ENCODE peak calls at places on chromosome 11, in seven cellular contexts. A is breast epithelium; C is EL; L is WTC11; W is RCC 7860; D is activated CD4-positive, alpha-beta T cell treated with anti-CD3 and anti-CD28 coated beads, Interleukin-2, amount 50 U/mL, for 1 hour; F is MV-4-11. Q is an unnamed sample.

GRCh38 chr11:36122715-36123114 is 166.5 kb downstream of the COMMD9 start:
- DNase-seq in W (no peak), L (no peak), D (no peak), A (no peak), F (no peak), C (peak), Q (no peak)

GRCh38 chr11:57426754-57427691 is at the start of gene SLC43A3:
- DNase-seq in A (peak), W (peak), L (peak), C (peak), D (peak), F (peak), Q (peak)

GRCh38 chr11:115129771-115130306 is 374.4 kb downstream of the CADM1 start:
- DNase-seq in W (no peak), A (no peak), L (no peak), D (no peak), F (no peak), C (no peak), Q (no peak)

GRCh38 chr11:2376751-2377451 is at the start of gene CD81:
- DNase-seq in F (no peak), W (no peak), D (peak), L (peak), A (no peak), C (peak), Q (peak)

GRCh38 chr11:9506489-9507343 is 45.9 kb downstream of the ZNF143 start:
- DNase-seq in D (peak), W (peak), F (peak), C (peak), A (peak), L (peak), Q (peak)

GRCh38 chr11:73662445-73663157 is 16.2 kb downstream of the PLEKHB1 start:
- DNase-seq in F (no peak), L (no peak), D (no peak), W (no peak), A (no peak), C (no peak), Q (no peak)

GRCh38 chr11:89235121-89235520 is 57.4 kb downstream of the TYR start:
- DNase-seq in W (no peak), F (no peak), D (no peak), C (no peak), L (no peak), A (no peak), Q (no peak)

GRCh38 chr11:69297926-69298777 is 4.2 kb downstream of the MYEOV start:
- DNase-seq in W (peak), L (no peak), A (peak), C (peak), F (peak), D (peak), Q (peak)

GRCh38 chr11:77074626-77075221 is 8.0 kb downstream of the CAPN5 start:
- DNase-seq in W (no peak), C (no peak), D (no peak), L (no peak), A (peak), F (no peak), Q (no peak)

GRCh38 chr11:28343304-28344233 is 235.4 kb downstream of the METTL15 start:
- DNase-seq in C (peak), F (peak), L (no peak), D (no peak), A (no peak), W (peak), Q (no peak)

GRCh38 chr11:113862430-113862829 is 12.9 kb downstream of the USP28 start:
- DNase-seq in D (no peak), C (peak), F (no peak), W (no peak), A (no peak), L (no peak), Q (no peak)

GRCh38 chr11:44774131-44774530 is 47.4 kb downstream of the TSPAN18 start:
- DNase-seq in W (no peak), F (no peak), L (peak), D (no peak), A (no peak), C (no peak), Q (no peak)

GRCh38 chr11:66950113-66950535 is 8.1 kb downstream of the PC start:
- DNase-seq in F (no peak), D (no peak), L (peak), A (peak), W (peak), C (peak), Q (no peak)

GRCh38 chr11:3226846-3227567 is 5.2 kb downstream of the MRGPRE start:
- DNase-seq in D (no peak), W (no peak), L (no peak), A (no peak), C (no peak), F (no peak), Q (no peak)

GRCh38 chr11:100895449-100895848 is 208.4 kb downstream of the ARHGAP42 start:
- DNase-seq in F (no peak), D (no peak), W (no peak), A (no peak), C (no peak), L (no peak), Q (no peak)

GRCh38 chr11:130801287-130802146 is 114.8 kb downstream of the SNX19 start:
- DNase-seq in L (no peak), W (peak), C (peak), A (no peak), D (no peak), F (no peak), Q (no peak)

Q was measured in activated T-helper 2 cell treated with anti-CD3 and anti-CD28 coated beads, Interferon-gamma antibody, Interleukin-2, Interleukin-4, amounts not matched to agents 10 μg/mL and 5 μg/mL and 100 μg/mL, durations not matched to agents 14 hours and 24 hours and 36 hours.